ENCODE peak calls at places on chromosomes 6 and 20, in four cellular contexts. K, I, B and A are unnamed samples.

GRCh38 chr6:24401458-24401857 is 1.3 kb upstream of the MRS2 start:
- DNase-seq in K (no peak), B (peak), I (no peak), A (no peak)

GRCh38 chr6:31922942-31923341 is 4.6 kb upstream of the C2 start:
- DNase-seq in I (peak), B (peak), K (peak), A (no peak)

GRCh38 chr20:60512436-60512835 is 554.2 kb downstream of the CDH26 start:
- DNase-seq in I (no peak), B (peak), K (no peak), A (no peak)

GRCh38 chr20:7695622-7696021 is 244.6 kb downstream of the HAO1 start:
- DNase-seq in B (no peak), K (no peak), I (no peak), A (no peak)

GRCh38 chr20:16147916-16148315 is 425.3 kb downstream of the KIF16B start:
- DNase-seq in I (no peak), B (no peak), K (no peak), A (no peak)

GRCh38 chr6:42787018-42787611 is 5.3 kb downstream of the BICRAL start:
- DNase-seq in I (no peak), K (no peak), B (no peak), A (no peak)

GRCh38 chr6:131029661-131030297 is 33.3 kb downstream of the EPB41L2 start:
- DNase-seq in B (no peak), K (peak), I (no peak), A (no peak)

GRCh38 chr6:123925360-123925759 is 121.7 kb downstream of the NKAIN2 start:
- DNase-seq in K (no peak), B (no peak), I (no peak), A (no peak)

GRCh38 chr6:31128093-31128676 is 7.9 kb upstream of the CDSN start:
- DNase-seq in B (peak), I (no peak), K (peak), A (no peak)

GRCh38 chr6:148565931-148566663 is 180.7 kb upstream of the UST start:
- DNase-seq in K (peak), B (no peak), I (peak), A (no peak)

GRCh38 chr6:45613678-45614077 is 235.9 kb upstream of the SUPT3H start:
- DNase-seq in K (no peak), B (no peak), I (no peak), A (no peak)

GRCh38 chr20:50133474-50134217 is 19.9 kb downstream of the PEDS1 start:
- DNase-seq in I (no peak), B (no peak), K (no peak), A (no peak)

GRCh38 chr6:37048851-37049734 is 43.6 kb downstream of the FGD2 start:
- DNase-seq in B (no peak), K (peak), I (no peak), A (no peak)

GRCh38 chr6:37103169-37104039 is 66.5 kb upstream of the PIM1 start:
- DNase-seq in K (peak), B (peak), I (no peak), A (no peak)

GRCh38 chr6:36717231-36717825 is 19.7 kb downstream of the RAB44 start:
- DNase-seq in B (no peak), K (no peak), I (no peak), A (no peak)

GRCh38 chr6:43060034-43060754 is 763 bp downstream of the KLC4 start:
- DNase-seq in B (peak), K (peak), I (no peak), A (no peak)

GRCh38 chr6:6942826-6943225 is 164.9 kb upstream of the RREB1 start:
- DNase-seq in K (no peak), I (no peak), B (no peak), A (no peak)

GRCh38 chr6:74731204-74731603 is 474.6 kb downstream of the COL12A1 start:
- DNase-seq in B (no peak), K (no peak), I (no peak), A (no peak)

GRCh38 chr6:2097464-2097863 is 147.9 kb downstream of the GMDS start:
- DNase-seq in K (no peak), I (no peak), B (no peak), A (no peak)

GRCh38 chr6:2099870-2100269 is 145.5 kb downstream of the GMDS start:
- DNase-seq in K (no peak), I (no peak), B (no peak), A (no peak)

GRCh38 chr6:2094637-2095036 is 150.8 kb downstream of the GMDS start:
- DNase-seq in K (no peak), B (no peak), I (no peak), A (no peak)
- TF ChIP-seq TCF7L2 in K (no peak), B (no peak), I (no peak), A (no peak)

GRCh38 chr6:51147756-51148155 is 329.1 kb downstream of the TFAP2B start:
- DNase-seq in K (peak), I (no peak), B (no peak), A (no peak)

GRCh38 chr6:51153109-51153508 is 334.4 kb downstream of the TFAP2B start:
- DNase-seq in I (no peak), B (no peak), K (peak), A (no peak)

GRCh38 chr6:51152594-51152993 is 333.9 kb downstream of the TFAP2B start:
- DNase-seq in K (peak), I (no peak), B (no peak), A (no peak)
- TF ChIP-seq TCF7L2 in K (no peak), I (no peak), B (no peak), A (no peak)

DNA sequence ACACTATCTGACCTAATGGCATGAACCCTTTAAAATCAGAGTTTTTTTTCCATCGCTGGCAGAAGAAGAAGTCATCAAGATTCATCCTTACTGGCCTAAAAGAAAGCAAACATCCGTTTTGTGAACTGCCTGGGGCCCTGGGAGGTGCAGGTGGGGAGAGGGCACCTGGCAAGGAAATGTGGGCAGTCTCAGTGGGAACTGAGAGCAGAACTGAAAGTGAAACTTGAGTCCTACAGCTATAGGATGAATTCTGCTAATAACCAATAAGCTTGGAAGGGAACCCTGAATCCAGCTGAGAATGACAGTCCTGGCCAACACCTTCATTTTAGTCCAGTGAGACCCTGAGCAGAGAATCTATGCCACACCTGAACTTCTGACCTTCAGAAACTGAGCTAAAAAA is 130.0 kb upstream of the ASCC3 start:
- DNase-seq in B (no peak), K (no peak), I (no peak), A (no peak)
- TF ChIP-seq TCF7L2 in B (no peak), K (no peak), I (no peak), A (no peak)

DNA sequence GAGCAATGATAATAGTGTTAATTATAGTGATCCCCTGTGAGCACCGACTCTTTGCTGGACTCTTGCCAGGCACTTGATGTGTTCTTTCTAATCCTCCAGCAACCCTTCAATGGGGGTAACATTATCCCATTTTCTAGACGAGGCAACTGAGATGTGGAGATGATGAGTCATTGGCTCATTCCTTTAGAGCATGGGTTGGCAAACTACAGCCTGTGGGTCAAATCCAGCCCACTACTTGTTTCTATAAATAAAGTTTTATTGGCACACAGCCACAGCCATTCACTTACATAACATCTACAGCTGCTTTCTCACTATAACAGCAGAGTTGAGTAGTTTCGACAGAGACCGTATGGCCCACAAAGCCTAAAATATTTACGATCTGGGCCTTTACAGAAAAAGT is 249.5 kb upstream of the KCNG1 start:
- DNase-seq in I (no peak), B (no peak), K (no peak), A (no peak)
- TF ChIP-seq TCF7L2 in I (no peak), B (no peak), K (no peak), A (no peak)

GRCh38 chr20:34820805-34821578 is 4.5 kb downstream of the NCOA6 start:
- DNase-seq in B (no peak), K (no peak), I (no peak), A (no peak)
- TF ChIP-seq TCF7L2 in B (no peak), K (no peak), I (no peak), A (no peak)

DNA sequence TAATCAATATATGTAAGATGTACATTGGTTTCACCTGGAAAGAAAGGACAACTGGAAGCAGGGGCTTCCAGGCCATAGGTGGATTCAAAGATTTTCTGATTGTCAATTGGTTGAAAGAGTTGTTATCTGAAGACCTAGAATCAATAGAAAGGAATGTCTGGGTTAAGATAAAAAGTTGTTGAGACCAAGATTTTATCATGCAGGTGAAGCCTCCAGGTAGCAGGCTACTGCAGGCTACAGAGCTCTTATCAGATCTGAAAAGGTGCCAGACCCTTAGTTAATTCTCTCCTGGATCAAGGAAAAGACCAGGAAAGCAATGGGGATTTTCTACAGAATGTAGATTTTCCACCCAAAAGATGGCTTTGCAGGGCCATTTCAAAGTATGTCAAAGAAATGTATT is 487.2 kb downstream of the BTBD3 start:
- DNase-seq in K (no peak), I (no peak), B (no peak), A (no peak)
- TF ChIP-seq TCF7L2 in K (no peak), I (no peak), B (no peak), A (no peak)

DNA sequence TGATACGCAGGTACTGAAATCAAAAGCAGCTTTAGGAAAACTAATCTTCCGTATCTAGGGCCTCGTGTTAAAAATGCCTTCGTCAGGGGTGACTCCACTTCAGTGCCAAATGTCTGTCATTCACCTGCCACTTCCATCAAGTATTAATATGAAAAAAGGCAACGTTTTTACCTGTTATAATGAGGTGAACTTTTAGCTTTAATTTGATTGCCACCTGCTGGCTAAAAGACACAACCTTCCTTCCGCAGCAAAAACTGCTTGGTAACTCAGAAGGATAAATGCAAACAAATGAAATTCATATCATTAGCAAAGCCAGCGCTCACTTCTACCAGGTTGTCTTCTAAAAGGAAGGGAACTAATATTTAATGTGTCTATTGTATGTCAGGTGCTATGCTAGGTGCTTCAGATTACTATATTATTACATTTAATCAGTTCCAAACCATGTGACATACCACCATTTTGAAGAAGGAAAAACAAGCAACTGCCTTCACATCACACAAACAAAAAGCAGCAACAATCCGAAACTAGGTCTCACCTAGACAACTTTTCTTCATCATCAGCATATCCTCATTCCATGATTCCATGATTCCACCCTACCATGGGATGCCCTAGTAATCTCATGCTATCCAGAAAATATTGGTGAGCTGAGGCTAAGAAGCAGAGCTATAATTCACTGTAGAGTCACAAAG is 20.6 kb upstream of the ARHGAP18 start:
- DNase-seq in I (no peak), B (peak), K (peak), A (no peak)
- TF ChIP-seq TCF7L2 in I (no peak), B (no peak), K (no peak), A (no peak)

GRCh38 chr6:41697902-41698349 is 37.5 kb downstream of the TFEB start:
- DNase-seq in B (no peak), K (no peak), I (no peak), A (no peak)

GRCh38 chr6:41700577-41701347 is 34.6 kb downstream of the TFEB start:
- DNase-seq in K (no peak), I (no peak), B (no peak), A (no peak)

GRCh38 chr6:41699063-41699462 is 36.3 kb downstream of the TFEB start:
- DNase-seq in I (no peak), B (no peak), K (no peak), A (no peak)

GRCh38 chr6:41696788-41697187 is 38.6 kb downstream of the TFEB start:
- DNase-seq in K (no peak), I (no peak), B (no peak), A (no peak)

DNA sequence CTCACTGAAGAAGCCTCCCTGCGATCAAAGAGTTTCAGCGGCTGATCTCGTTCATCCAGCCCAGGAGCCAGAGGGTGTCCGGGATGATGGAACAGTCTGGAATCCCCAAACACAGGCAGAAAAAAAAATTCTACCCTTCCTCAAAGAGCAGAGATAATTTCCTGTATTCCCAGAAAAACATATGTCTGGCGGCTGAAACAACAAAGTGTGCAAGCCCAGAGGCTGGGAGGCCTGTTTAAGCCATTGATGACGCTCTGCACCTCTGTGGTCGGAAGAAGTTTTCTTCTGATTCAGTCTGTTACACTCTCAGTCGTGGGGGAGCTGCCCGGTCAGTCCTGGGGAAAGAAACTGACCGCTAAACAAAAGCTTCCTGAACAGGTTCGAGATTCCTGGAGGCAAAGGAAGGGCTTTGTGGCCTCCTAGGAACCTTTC is 37.0 kb downstream of the TFEB start:
- DNase-seq in B (no peak), I (no peak), K (no peak), A (no peak)
- TF ChIP-seq TCF7L2 in B (no peak), I (no peak), K (no peak), A (no peak)